ENCODE peak calls at places on chromosomes 5 and 9, in eight cellular contexts. I is fibroblast of lung, Y is HFF-Myc, H is GM12878, R is endodermal cell, D is GM06990, C is cardiac fibroblast, N is Peyer's patch. X is an unnamed sample.

GRCh38 chr9:31119882-31120481 is 1264.5 kb upstream of the ACO1 start:
- DNase-seq in I (peak; percentile 51), Y (no peak), D (no peak), H (no peak), R (peak; percentile 58), N (peak; percentile 52), C (peak; percentile 72), X (peak; percentile 12)

GRCh38 chr5:20572560-20572959 is 584.6 kb upstream of the CDH18 start:
- DNase-seq in C (peak; percentile 75), D (no peak), H (no peak), R (no peak), N (no peak), Y (no peak), I (peak; percentile 88), X (no peak)

GRCh38 chr5:91020065-91020800 is 362.9 kb downstream of the ARRDC3 start:
- DNase-seq in N (no peak), Y (no peak), R (no peak), C (peak; percentile 36), H (no peak), I (peak; percentile 70), D (no peak), X (no peak)

GRCh38 chr5:121164632-121165031 is 687.0 kb upstream of the FTMT start:
- DNase-seq in D (no peak), I (no peak), Y (no peak), R (no peak), C (no peak), H (no peak), N (no peak), X (no peak)

GRCh38 chr5:102753889-102754498 is 1.1 kb upstream of the PAM start:
- DNase-seq in Y (no peak), D (peak; percentile 13), N (no peak), I (no peak), R (peak; percentile 64), H (no peak), C (no peak), X (no peak)

GRCh38 chr9:72586388-72587160 is 65.2 kb downstream of the TMC1 start:
- DNase-seq in I (peak; percentile 89), H (no peak), R (no peak), D (no peak), N (peak; percentile 69), Y (peak; percentile 69), C (peak; percentile 93), X (peak; percentile 46)

GRCh38 chr9:92723299-92723625 is 41.4 kb downstream of the BICD2 start:
- DNase-seq in C (no peak), I (peak; percentile 59), H (no peak), D (no peak), N (no peak), R (no peak), Y (no peak), X (no peak)

GRCh38 chr9:105063665-105064247 is 135.8 kb upstream of the ABCA1 start:
- DNase-seq in N (no peak), I (peak; percentile 82), C (peak; percentile 81), D (no peak), Y (no peak), H (no peak), R (no peak), X (no peak)

GRCh38 chr5:139979518-139979917 is 63.6 kb downstream of the NRG2 start:
- DNase-seq in Y (no peak), D (no peak), I (no peak), H (no peak), C (no peak), N (no peak), R (no peak), X (no peak)

GRCh38 chr5:180069589-180070247 is 1.8 kb downstream of the RNF130 start:
- DNase-seq in Y (no peak), R (peak; percentile 70), C (no peak), N (peak; percentile 62), I (peak; percentile 7), H (no peak), D (no peak), X (peak; percentile 26)

GRCh38 chr5:180068519-180069090 is 3.0 kb downstream of the RNF130 start:
- DNase-seq in H (no peak), R (no peak), I (no peak), D (no peak), Y (no peak), N (no peak), C (no peak), X (no peak)

GRCh38 chr5:180071418-180072255 is at the start of gene RNF130:
- DNase-seq in N (peak; percentile 96), C (peak; percentile 96), R (peak; percentile 96), D (peak; percentile 56), H (peak; percentile 19), I (peak; percentile 94), Y (peak; percentile 40), X (peak; percentile 97)

GRCh38 chr5:180070726-180071417 is 687 bp downstream of the RNF130 start:
- DNase-seq in N (peak; percentile 58), C (peak; percentile 59), Y (no peak), D (no peak), H (no peak), I (peak; percentile 62), R (peak; percentile 79), X (peak; percentile 58)

GRCh38 chr5:180067986-180068385 is 3.6 kb downstream of the RNF130 start:
- DNase-seq in Y (no peak), D (no peak), I (no peak), N (no peak), C (no peak), R (no peak), H (no peak), X (no peak)
- H3K4me3 ChIP-seq in Y (no peak overlapping the region), D (no peak overlapping the region), I (no peak overlapping the region), N (no peak overlapping the region), C (no peak overlapping the region), R (peak overlapping the region; percentile 86), H (no peak overlapping the region), X (no peak overlapping the region)

GRCh38 chr5:166716856-166717492 is 1574.5 kb upstream of the WWC1 start:
- DNase-seq in H (no peak), R (no peak), D (no peak), C (no peak), Y (no peak), I (no peak), N (no peak), X (no peak)

GRCh38 chr5:166712447-166712846 is 1579.0 kb upstream of the WWC1 start:
- DNase-seq in D (no peak), R (no peak), I (no peak), Y (no peak), C (no peak), N (no peak), H (no peak), X (no peak)

GRCh38 chr5:166708271-166708670 is 1583.2 kb upstream of the WWC1 start:
- DNase-seq in R (no peak), D (no peak), C (no peak), H (no peak), N (no peak), I (no peak), Y (no peak), X (no peak)

GRCh38 chr5:166710275-166710674 is 1581.2 kb upstream of the WWC1 start:
- DNase-seq in C (peak; percentile 28), Y (no peak), D (no peak), I (no peak), R (no peak), N (no peak), H (no peak), X (no peak)

DNA sequence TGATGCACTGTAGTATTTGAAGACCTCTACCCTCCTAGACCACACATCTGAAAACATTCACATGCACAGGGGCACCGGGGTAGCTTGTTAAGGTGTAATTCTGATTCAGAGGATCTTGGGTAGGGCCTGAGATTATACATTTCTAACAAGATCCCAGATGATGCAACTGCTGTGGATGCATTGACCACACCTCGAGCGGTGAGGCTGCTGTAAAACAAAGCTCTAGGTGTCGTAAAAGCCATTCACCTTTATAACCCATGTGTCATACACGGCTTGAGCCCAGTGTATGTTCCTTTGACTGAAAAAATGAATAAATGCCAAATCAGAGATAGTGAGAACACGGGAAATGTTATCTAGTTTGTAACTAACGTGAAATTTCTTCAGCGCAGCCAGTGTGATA is 1578.2 kb upstream of the WWC1 start:
- DNase-seq in C (no peak), H (no peak), I (no peak), D (no peak), R (no peak), N (no peak), Y (no peak), X (no peak)
- H3K4me3 ChIP-seq in C (no peak overlapping the region), H (no peak overlapping the region), I (no peak overlapping the region), D (no peak overlapping the region), R (no peak overlapping the region), N (no peak overlapping the region), Y (no peak overlapping the region), X (no peak overlapping the region)

GRCh38 chr5:100899675-100900074 is 3.4 kb downstream of the ST8SIA4 start:
- DNase-seq in H (no peak), I (no peak), R (no peak), N (no peak), Y (no peak), D (no peak), C (no peak), X (no peak)
- H3K4me3 ChIP-seq in H (peak overlapping the region; percentile 78), I (no peak overlapping the region), R (peak overlapping the region; percentile 86), N (peak overlapping the region; percentile 63), Y (no peak overlapping the region), D (peak overlapping the region; percentile 78), C (peak overlapping the region; percentile 64), X (no peak overlapping the region)

GRCh38 chr9:134163374-134164196 is 779 bp downstream of the RNU6ATAC start:
- DNase-seq in D (peak; percentile 81), Y (no peak), H (no peak), C (peak; percentile 44), N (peak; percentile 86), R (peak; percentile 77), I (peak; percentile 51), X (no peak)
- H3K4me3 ChIP-seq in D (peak overlapping the region; percentile 54), Y (no peak overlapping the region), H (peak overlapping the region; percentile 58), C (peak overlapping the region; percentile 45), N (no peak overlapping the region), R (no peak overlapping the region), I (no peak overlapping the region), X (no peak overlapping the region)

GRCh38 chr5:39491210-39491609 is 66.4 kb upstream of the DAB2 start:
- DNase-seq in N (no peak), H (no peak), Y (no peak), C (no peak), R (no peak), D (no peak), I (no peak), X (no peak)

GRCh38 chr5:39498247-39498952 is 73.6 kb upstream of the DAB2 start:
- DNase-seq in C (peak; percentile 58), R (no peak), I (peak; percentile 48), D (no peak), Y (no peak), N (no peak), H (no peak), X (no peak)

GRCh38 chr5:39495294-39495693 is 70.5 kb upstream of the DAB2 start:
- DNase-seq in R (no peak), D (no peak), I (peak; percentile 40), N (no peak), C (peak; percentile 38), H (no peak), Y (no peak), X (no peak)

GRCh38 chr5:39494534-39494933 is 69.8 kb upstream of the DAB2 start:
- DNase-seq in I (no peak), R (no peak), C (no peak), H (no peak), Y (no peak), D (no peak), N (no peak), X (no peak)

GRCh38 chr5:39494099-39494498 is 69.3 kb upstream of the DAB2 start:
- DNase-seq in I (peak; percentile 77), R (no peak), C (peak; percentile 83), N (no peak), Y (no peak), D (no peak), H (no peak), X (no peak)
- H3K4me3 ChIP-seq in I (no peak overlapping the region), R (no peak overlapping the region), C (no peak overlapping the region), N (no peak overlapping the region), Y (no peak overlapping the region), D (no peak overlapping the region), H (no peak overlapping the region), X (no peak overlapping the region)

X was measured in MG63.